ENCODE peak calls at places on chromosome 12, in four cellular contexts. R is GM12864, J is psoas muscle, M is bronchial epithelial cell. W is an unnamed sample.

GRCh38 chr12:50196537-50196936 is 29.4 kb upstream of the CERS5 start:
- DNase-seq in R (no peak), J (no peak), M (no peak), W (no peak)

GRCh38 chr12:80187660-80188090 is 88.3 kb downstream of the OTOGL start:
- DNase-seq in R (no peak), J (peak; percentile 13), M (peak; percentile 46), W (peak; percentile 83)

GRCh38 chr12:107670999-107671643 is 14.5 kb upstream of the PWP1 start:
- DNase-seq in R (no peak), J (no peak), M (peak; percentile 25), W (peak; percentile 76)

GRCh38 chr12:131242741-131243496 is 289.2 kb downstream of the ADGRD1 start:
- DNase-seq in R (peak; percentile 52), J (no peak), M (no peak), W (no peak)

GRCh38 chr12:4119157-4119761 is 154.3 kb upstream of the CCND2 start:
- DNase-seq in R (peak; percentile 93), J (no peak), M (no peak), W (peak; percentile 99)

GRCh38 chr12:109764776-109765492 is 51.3 kb downstream of the FAM222A start:
- DNase-seq in R (no peak), J (no peak), M (no peak), W (no peak)

GRCh38 chr12:93785262-93786010 is 108.3 kb downstream of the CRADD start:
- DNase-seq in R (no peak), J (peak; percentile 48), M (peak; percentile 94), W (no peak)

GRCh38 chr12:13085968-13086686 is 17.3 kb downstream of the GSG1 start:
- DNase-seq in R (no peak), J (no peak), M (no peak), W (no peak)

GRCh38 chr12:47071241-47071852 is 8.1 kb upstream of the PCED1B start:
- DNase-seq in R (no peak), J (no peak), M (no peak), W (peak; percentile 29)

GRCh38 chr12:116145451-116145850 is 132.0 kb downstream of the MED13L start:
- DNase-seq in R (no peak), J (no peak), M (no peak), W (no peak)

GRCh38 chr12:116144384-116144783 is 133.1 kb downstream of the MED13L start:
- DNase-seq in R (no peak), J (no peak), M (no peak), W (no peak)

GRCh38 chr12:116142936-116143882 is 134.3 kb downstream of the MED13L start:
- DNase-seq in R (no peak), J (no peak), M (peak; percentile 86), W (no peak)

GRCh38 chr12:116141833-116142162 is 135.7 kb downstream of the MED13L start:
- DNase-seq in R (no peak), J (no peak), M (no peak), W (no peak)

GRCh38 chr12:116143883-116144266 is 133.6 kb downstream of the MED13L start:
- DNase-seq in R (no peak), J (no peak), M (peak; percentile 30), W (no peak)
- H3K4me3 ChIP-seq in R (no peak overlapping the region), J (peak overlapping the region; percentile 0), M (no peak overlapping the region), W (no peak overlapping the region)

DNA sequence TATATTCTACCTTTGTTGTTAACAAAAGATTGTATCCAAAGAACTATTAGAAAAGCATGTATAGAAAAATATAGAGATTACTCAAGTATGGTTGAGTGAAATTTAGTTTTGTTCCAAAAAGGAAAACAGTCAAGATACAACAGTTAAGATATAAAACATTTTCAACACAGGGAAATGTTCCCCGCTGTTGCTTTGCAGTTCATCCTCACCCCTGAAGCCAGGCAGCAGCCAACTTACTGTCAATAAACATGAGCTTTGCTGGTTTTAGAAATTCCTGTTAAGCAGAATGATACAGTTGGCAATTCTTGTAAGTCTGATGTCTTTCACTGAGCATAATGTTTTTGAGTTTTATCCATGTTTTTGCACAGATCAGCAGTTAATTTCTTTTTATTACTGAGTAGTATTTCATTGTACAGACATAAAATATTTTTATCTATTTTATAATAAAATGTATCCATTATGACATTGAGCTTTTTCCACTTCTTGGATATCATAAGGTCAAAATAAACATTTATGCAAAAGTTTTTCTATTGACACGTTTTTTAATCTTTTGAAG is 1.2 kb upstream of the CLEC2B start:
- DNase-seq in R (no peak), J (no peak), M (no peak), W (no peak)
- TF ChIP-seq CTCF in R (no peak), J (no peak), M (no peak), W (no peak)

DNA sequence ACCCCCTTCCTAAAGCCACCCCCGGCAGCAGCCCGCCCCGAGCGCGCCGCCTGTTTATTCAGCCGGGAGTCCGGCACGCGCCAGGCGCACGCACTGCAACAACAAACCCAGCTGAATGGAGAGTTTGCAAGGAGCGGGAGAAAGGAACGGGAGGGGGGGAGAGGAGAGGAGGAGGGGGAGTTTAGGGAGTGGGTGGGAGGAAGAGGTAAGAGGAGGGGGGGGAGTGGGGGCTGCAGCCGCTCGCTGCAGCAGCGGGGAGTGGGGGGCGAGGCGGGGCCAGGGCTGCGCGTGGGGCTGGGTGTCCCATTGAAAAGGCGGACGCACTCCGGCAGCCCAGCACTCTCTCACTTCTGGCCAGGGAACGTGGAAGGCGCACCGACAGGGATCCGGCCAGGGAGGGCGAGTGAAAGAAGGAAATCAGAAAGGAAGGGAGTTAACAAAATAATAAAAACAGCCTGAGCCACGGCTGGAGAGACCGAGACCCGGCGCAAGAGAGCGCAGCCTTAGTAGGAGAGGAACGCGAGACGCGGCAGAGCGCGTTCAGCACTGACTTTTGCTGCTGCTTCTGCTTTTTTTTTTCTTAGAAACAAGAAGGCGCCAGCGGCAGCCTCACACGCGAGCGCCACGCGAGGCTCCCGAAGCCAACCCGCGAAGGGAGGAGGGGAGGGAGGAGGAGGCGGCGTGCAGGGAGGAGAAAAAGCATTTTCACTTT is at the start of gene ASCL1:
- DNase-seq in R (no peak), J (no peak), M (no peak), W (peak; percentile 34)
- H3K4me3 ChIP-seq in R (peak within 1 kb of the TSS; percentile 57), J (peak within 1 kb of the TSS; percentile 54), M (peak within 1 kb of the TSS; percentile 12), W (peak within 1 kb of the TSS; percentile 55)

GRCh38 chr12:27463826-27464554 is 17.5 kb downstream of the SMCO2 start:
- DNase-seq in R (no peak), J (peak; percentile 54), M (no peak), W (no peak)
- TF ChIP-seq CTCF in R (no peak), J (no peak), M (no peak), W (no peak)

DNA sequence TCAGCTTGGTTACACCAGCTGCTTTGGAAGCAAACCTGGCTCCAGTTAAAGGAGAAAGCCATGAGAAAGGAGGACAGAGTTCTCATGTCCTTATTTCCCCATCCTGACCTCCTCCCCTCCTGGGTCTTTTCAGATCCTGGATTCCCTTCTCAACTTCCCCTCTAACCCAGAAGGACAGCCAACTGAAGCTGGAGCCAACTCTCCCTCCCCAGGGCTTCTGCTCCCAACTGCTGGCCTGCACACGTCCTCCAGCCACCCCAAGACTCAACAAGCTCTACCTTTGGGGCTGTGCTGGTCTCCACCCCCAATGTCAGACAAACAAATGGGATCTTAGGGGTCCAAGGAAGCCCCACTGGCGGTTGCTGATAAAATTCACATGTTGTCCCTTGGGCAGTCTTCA is 651.1 kb upstream of the TBX3 start:
- DNase-seq in R (no peak), J (no peak), M (no peak), W (no peak)
- H3K4me3 ChIP-seq in R (no peak overlapping the region), J (no peak overlapping the region), M (no peak overlapping the region), W (no peak overlapping the region)

GRCh38 chr12:100987552-100988277 is 193.1 kb downstream of the ANO4 start:
- DNase-seq in R (peak; percentile 91), J (peak; percentile 11), M (peak; percentile 39), W (peak; percentile 94)
- TF ChIP-seq CTCF in R (peak; percentile 60), J (no peak), M (peak; percentile 34), W (peak; percentile 88)

GRCh38 chr12:22974865-22975264 is 349.9 kb downstream of the ETNK1 start:
- DNase-seq in R (no peak), J (no peak), M (peak; percentile 96), W (no peak)

GRCh38 chr12:22981711-22982110 is 356.7 kb downstream of the ETNK1 start:
- DNase-seq in R (no peak), J (no peak), M (peak; percentile 40), W (no peak)

GRCh38 chr12:22978962-22979361 is 354.0 kb downstream of the ETNK1 start:
- DNase-seq in R (no peak), J (no peak), M (peak; percentile 94), W (no peak)

GRCh38 chr12:22982635-22983034 is 357.7 kb downstream of the ETNK1 start:
- DNase-seq in R (no peak), J (no peak), M (no peak), W (no peak)

DNA sequence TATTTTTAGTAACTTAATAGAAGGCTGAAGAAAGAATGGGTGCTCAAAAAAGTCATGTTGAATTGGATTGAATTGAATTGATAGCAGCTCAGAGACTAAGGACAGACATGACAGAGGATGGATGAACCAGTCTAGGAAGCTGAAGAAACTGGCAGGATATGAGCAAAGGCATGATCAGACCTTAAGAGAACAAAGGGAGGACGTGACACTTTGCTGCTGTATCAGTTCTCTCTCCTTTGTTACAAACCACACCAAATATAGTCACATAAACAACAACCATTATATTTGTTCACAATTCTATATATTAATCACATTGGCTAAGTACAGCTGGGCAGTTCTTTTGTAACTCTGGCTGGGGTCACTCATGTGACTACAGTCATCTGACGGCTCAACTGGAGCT is 354.9 kb downstream of the ETNK1 start:
- DNase-seq in R (no peak), J (no peak), M (peak; percentile 72), W (no peak)
- H3K4me3 ChIP-seq in R (no peak overlapping the region), J (no peak overlapping the region), M (no peak overlapping the region), W (no peak overlapping the region)

DNA sequence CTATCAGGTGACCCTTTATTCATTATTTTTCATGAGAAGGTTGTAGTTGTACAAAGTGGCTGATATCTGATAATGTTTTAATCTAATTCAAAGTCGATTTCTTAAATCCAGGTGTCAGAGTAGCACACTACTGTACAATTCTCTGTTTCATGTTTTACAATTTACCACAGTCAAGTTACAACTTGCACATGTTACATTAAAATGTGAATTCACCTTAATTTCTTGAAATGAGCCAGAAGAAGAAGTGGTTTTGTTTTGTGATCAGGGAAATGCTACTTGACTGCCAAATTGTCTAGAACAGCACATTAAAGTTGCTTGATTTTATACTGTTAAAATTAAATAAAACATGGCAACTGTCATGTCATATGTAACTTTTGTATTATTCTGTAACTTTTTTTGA is 23.2 kb downstream of the LRRK2 start:
- DNase-seq in R (no peak), J (no peak), M (no peak), W (no peak)
- TF ChIP-seq CTCF in R (no peak), J (no peak), M (no peak), W (no peak)

W was measured in MM.1S.